ENCODE peak calls at places on chromosomes 13 and 19, in nine cellular contexts. S is PC-3, L is Peyer's patch, G is tibial artery, K is fibroblast of lung, M is testis, W is ovary, T is suprapubic skin, F is left lung. Q is an unnamed sample. For H3K4me1, the result is how much of the 10 kb centered on the place peaks cover.

GRCh38 chr13:73934215-73934623 is 200.0 kb downstream of the KLF12 start:
- DNase-seq in S (peak), L (no peak), G (no peak), K (no peak), M (no peak), W (no peak), T (no peak), F (no peak), Q (no peak)

GRCh38 chr13:26021516-26021915 is 30.3 kb downstream of the SHISA2 start:
- DNase-seq in S (peak), L (no peak), G (no peak), K (no peak), M (no peak), W (no peak), T (no peak), F (no peak), Q (no peak)

GRCh38 chr13:83796364-83796763 is 85.9 kb downstream of the SLITRK1 start:
- DNase-seq in S (no peak), L (no peak), G (no peak), K (no peak), M (no peak), W (peak), T (no peak), F (no peak), Q (no peak)

GRCh38 chr13:41588899-41589298 is 131.5 kb downstream of the RGCC start:
- DNase-seq in S (peak), L (no peak), G (no peak), K (peak), M (no peak), W (no peak), T (no peak), F (no peak), Q (no peak)

GRCh38 chr13:27665761-27666160 is 44.1 kb downstream of the POLR1D start:
- DNase-seq in S (no peak), L (no peak), G (no peak), K (no peak), M (peak), W (no peak), T (peak), F (no peak), Q (no peak)

GRCh38 chr13:97873398-97873797 is 80.1 kb upstream of the IPO5 start:
- DNase-seq in S (no peak), L (no peak), G (no peak), K (no peak), M (no peak), W (no peak), T (no peak), F (no peak), Q (no peak)

GRCh38 chr13:46667687-46668281 is 114.8 kb downstream of the LRCH1 start:
- DNase-seq in S (no peak), L (no peak), G (no peak), K (peak), M (no peak), W (no peak), T (no peak), F (no peak), Q (peak)

GRCh38 chr19:37227996-37228395 is 10.0 kb downstream of the ZNF383 start:
- DNase-seq in S (peak), L (no peak), G (no peak), K (no peak), M (peak), W (no peak), T (no peak), F (no peak), Q (no peak)

GRCh38 chr13:45511310-45512147 is 46.8 kb downstream of the COG3 start:
- DNase-seq in S (peak), L (no peak), G (no peak), K (peak), M (peak), W (no peak), T (no peak), F (no peak), Q (no peak)

GRCh38 chr19:36221474-36221873 is 6.6 kb downstream of the ZNF146 start:
- DNase-seq in S (no peak), L (no peak), G (no peak), K (no peak), M (no peak), W (no peak), T (no peak), F (no peak), Q (no peak)

GRCh38 chr13:75222031-75222430 is 259.9 kb downstream of the TBC1D4 start:
- DNase-seq in S (no peak), L (no peak), G (no peak), K (peak), M (no peak), W (no peak), T (no peak), F (no peak), Q (no peak)

GRCh38 chr13:43835701-43836100 is 43.8 kb downstream of the CCDC122 start:
- DNase-seq in S (no peak), L (no peak), G (no peak), K (peak), M (no peak), W (no peak), T (no peak), F (no peak), Q (no peak)

DNA sequence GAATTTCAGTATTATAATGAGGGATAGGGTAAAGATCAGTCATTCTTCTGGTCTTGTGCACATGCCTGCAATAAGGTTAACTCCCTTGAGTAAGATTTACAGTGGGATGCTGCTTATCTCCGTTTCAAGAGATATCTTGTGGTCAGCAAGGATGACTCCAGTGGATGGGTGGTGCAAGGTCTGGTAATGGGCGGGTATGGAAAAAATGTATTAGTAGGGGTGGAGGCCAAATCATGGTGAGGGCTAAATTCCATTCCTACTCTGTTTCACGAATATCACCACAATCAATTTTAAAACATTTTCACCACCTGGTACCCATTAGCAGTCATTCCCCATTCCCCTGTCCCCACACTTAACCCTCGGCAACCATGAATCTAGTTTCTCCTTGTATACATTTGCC is 40.6 kb downstream of the CCDC122 start:
- DNase-seq in S (no peak), L (no peak), G (no peak), K (peak), M (no peak), W (no peak), T (no peak), F (no peak), Q (no peak)
- H3K4me3 ChIP-seq in S (no peak), L (no peak), G (no peak), K (no peak), M (no peak), W (no peak), T (no peak), F (no peak), Q (no peak)

GRCh38 chr19:44111910-44112463 is 1.2 kb upstream of the ZNF225 start:
- DNase-seq in S (no peak), L (no peak), G (no peak), K (peak), M (peak), W (no peak), T (no peak), F (peak), Q (no peak)

GRCh38 chr19:44113138-44113783 is at the start of gene ZNF225:
- DNase-seq in S (peak), L (peak), G (peak), K (peak), M (peak), W (peak), T (peak), F (peak), Q (peak)

GRCh38 chr19:44109458-44109857 is 3.7 kb upstream of the ZNF225 start:
- DNase-seq in S (no peak), L (no peak), G (no peak), K (no peak), M (no peak), W (no peak), T (no peak), F (no peak), Q (no peak)

GRCh38 chr19:44113784-44114390 is 688 bp downstream of the ZNF225 start:
- DNase-seq in S (no peak), L (no peak), G (no peak), K (no peak), M (peak), W (no peak), T (peak), F (no peak), Q (no peak)

DNA sequence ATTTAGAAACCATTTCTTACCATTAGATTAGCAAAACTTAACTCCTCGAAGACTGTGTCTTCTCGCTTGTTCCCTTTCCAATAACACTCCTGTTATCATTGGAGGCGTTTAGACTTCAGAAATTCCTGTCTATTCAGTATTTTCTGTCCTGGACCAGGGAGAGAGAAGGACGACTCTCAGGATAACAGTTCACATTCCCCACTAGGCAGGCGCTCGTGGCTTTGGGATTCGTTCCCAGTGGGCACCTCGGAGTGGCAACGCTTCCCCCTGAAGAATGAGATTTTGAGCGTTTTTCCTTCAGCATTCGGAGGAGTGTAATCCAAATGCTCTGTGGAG is 429 bp upstream of the ZNF225 start:
- DNase-seq in S (no peak), L (no peak), G (no peak), K (no peak), M (no peak), W (no peak), T (no peak), F (no peak), Q (no peak)
- H3K27ac ChIP-seq in S (no peak), L (no peak), G (peak), K (peak), M (peak), W (no peak), T (no peak), F (peak), Q (peak)

DNA sequence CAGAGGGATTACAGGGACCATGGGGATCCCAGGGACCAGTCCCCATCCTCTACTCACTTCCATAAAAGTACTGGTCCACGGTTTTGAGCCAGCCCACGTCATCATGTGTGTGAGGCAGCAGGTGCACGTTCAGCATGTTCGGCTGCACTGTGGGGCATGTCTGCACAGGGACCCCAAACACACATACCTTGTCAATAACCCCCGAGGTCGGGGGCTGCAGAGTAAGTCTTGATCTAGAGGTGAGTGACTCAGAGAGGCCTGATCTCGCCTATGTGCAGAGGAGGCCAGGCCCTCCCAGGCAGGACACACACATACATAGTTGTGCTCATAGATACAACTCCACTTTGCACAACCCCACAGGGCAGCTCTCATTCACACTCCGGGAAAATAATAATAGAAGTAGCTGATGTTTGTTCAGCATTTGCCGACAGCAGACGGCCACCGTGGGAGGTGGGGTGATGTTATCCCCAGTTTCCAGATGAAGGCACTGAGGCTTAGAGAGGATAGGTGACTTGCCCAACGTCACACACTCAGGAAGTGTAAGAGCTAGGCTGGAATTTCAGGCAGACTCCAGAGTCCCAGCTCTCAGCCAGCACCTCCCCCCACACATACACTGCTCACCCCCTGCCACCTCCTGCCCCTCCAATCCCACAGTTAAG is 767 bp downstream of the MAN2B1 start:
- DNase-seq in S (no peak), L (peak), G (no peak), K (no peak), M (no peak), W (no peak), T (peak), F (no peak), Q (no peak)
- H3K4me1 ChIP-seq in S (under half), L (under half), G (under half), K (under half), M (under half), W (under half), T (under half), F (under half), Q (under half)

GRCh38 chr19:13101590-13102415 is 855 bp downstream of the LYL1 start:
- DNase-seq in S (no peak), L (no peak), G (no peak), K (no peak), M (no peak), W (no peak), T (no peak), F (no peak), Q (no peak)

GRCh38 chr19:13103585-13103923 is 896 bp upstream of the LYL1 start:
- DNase-seq in S (no peak), L (no peak), G (no peak), K (no peak), M (no peak), W (no peak), T (no peak), F (no peak), Q (no peak)

GRCh38 chr19:13102416-13102665 is 317 bp downstream of the LYL1 start:
- DNase-seq in S (no peak), L (no peak), G (no peak), K (no peak), M (no peak), W (no peak), T (no peak), F (no peak), Q (no peak)

GRCh38 chr19:13103961-13104847 is 1.5 kb upstream of the LYL1 start:
- DNase-seq in S (peak), L (peak), G (peak), K (no peak), M (peak), W (peak), T (no peak), F (no peak), Q (peak)

DNA sequence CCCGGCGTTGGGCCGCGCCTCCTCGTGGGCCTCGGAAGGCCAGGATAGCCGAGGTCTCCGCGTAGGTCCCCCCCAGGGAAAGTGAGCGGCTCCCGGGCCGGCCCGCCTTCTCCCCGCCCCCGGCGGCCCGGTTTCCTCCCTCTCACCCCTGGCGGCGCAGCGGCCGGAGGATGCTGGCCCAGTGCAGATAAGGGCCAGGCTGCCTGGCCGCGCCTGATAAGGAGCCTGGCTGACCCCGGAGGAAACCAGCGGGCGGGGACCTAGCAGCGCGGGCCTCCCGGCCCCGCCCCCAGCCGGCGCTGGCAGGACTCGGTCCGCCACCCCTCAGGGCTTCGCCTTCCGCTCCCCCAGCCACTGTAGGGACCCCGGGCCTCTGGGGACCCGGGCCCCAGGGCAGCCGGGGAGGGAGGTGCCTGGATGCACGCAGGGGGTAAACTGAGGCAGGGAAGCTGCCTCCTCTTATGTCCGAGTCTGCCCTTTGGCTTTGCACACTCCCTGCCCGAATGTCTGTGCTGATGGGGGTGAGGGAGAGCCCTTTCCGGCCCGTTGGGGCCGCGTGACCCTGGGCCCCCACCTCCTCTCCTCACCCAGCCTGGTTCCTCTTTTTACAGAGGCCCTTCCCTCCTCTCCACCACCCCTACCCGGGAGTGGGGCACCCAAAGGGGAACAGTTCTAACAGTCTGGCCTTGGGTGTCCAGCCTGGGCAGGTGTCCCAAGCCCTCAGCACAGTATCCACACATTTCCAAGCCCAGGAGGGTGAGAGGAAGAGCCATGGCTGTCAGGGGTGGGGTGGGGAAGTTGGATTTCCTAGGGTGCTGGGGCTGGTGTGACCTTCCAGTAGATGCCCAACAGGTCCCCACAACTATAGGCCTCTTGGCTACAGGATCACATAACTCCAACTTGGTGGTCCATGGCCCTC is at the start of gene LYL1:
- DNase-seq in S (no peak), L (peak), G (peak), K (no peak), M (peak), W (peak), T (no peak), F (peak), Q (no peak)
- H3K4me3 ChIP-seq in S (peak), L (peak), G (peak), K (no peak), M (peak), W (peak), T (peak), F (peak), Q (peak)

GRCh38 chr13:21013682-21014038 is 47.7 kb downstream of the LATS2 start:
- DNase-seq in S (no peak), L (no peak), G (no peak), K (no peak), M (no peak), W (no peak), T (no peak), F (no peak), Q (no peak)

GRCh38 chr13:21014666-21015170 is 46.7 kb downstream of the LATS2 start:
- DNase-seq in S (peak), L (no peak), G (peak), K (peak), M (no peak), W (peak), T (no peak), F (no peak), Q (no peak)

GRCh38 chr13:21016487-21016886 is 44.9 kb downstream of the LATS2 start:
- DNase-seq in S (no peak), L (no peak), G (no peak), K (no peak), M (no peak), W (no peak), T (no peak), F (no peak), Q (no peak)

GRCh38 chr13:21014139-21014665 is 47.2 kb downstream of the LATS2 start:
- DNase-seq in S (no peak), L (no peak), G (peak), K (no peak), M (no peak), W (no peak), T (no peak), F (no peak), Q (no peak)

DNA sequence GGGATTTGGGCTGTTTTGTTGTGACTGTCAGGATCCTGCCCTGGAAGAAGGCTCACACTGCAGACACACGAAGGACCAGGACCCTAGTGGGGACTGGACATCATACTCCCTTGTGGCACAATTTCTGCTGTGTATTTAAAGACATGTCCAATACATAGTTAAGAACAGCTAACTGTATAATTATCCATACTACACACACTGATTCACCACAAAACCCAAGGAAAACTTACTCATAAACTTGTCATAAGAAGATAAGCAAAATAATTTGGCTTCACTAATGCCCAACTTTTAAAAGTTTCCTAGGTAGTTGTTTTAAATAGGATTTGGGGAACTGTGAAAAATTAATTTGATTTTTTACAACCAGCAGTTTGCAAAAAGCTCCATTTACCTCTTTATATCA is 46.1 kb downstream of the LATS2 start:
- DNase-seq in S (peak), L (no peak), G (peak), K (no peak), M (no peak), W (no peak), T (no peak), F (no peak), Q (no peak)
- H3K27ac ChIP-seq in S (peak), L (no peak), G (peak), K (peak), M (peak), W (peak), T (no peak), F (no peak), Q (no peak)

GRCh38 chr19:33398361-33399060 is 25.0 kb downstream of the CEBPG start:
- DNase-seq in S (no peak), L (no peak), G (peak), K (no peak), M (no peak), W (no peak), T (peak), F (peak), Q (no peak)
- H3K4me1 ChIP-seq in S (under half), L (half or more), G (under half), K (under half), M (under half), W (under half), T (under half), F (under half), Q (under half)

GRCh38 chr19:751501-752341 is 809 bp downstream of the MISP start:
- DNase-seq in S (peak), L (no peak), G (no peak), K (peak), M (no peak), W (no peak), T (peak), F (peak), Q (no peak)
- H3K4me3 ChIP-seq in S (peak), L (peak), G (no peak), K (no peak), M (no peak), W (no peak), T (no peak), F (peak), Q (no peak)

GRCh38 chr19:33719366-33720154 is 77.1 kb upstream of the KCTD15 start:
- DNase-seq in S (no peak), L (no peak), G (no peak), K (no peak), M (peak), W (no peak), T (no peak), F (no peak), Q (no peak)

GRCh38 chr19:33720691-33721682 is 75.7 kb upstream of the KCTD15 start:
- DNase-seq in S (no peak), L (no peak), G (no peak), K (no peak), M (no peak), W (no peak), T (no peak), F (no peak), Q (no peak)

GRCh38 chr19:33721735-33722297 is 74.9 kb upstream of the KCTD15 start:
- DNase-seq in S (no peak), L (no peak), G (no peak), K (no peak), M (no peak), W (no peak), T (no peak), F (no peak), Q (no peak)

GRCh38 chr19:33718668-33719259 is 77.9 kb upstream of the KCTD15 start:
- DNase-seq in S (no peak), L (no peak), G (no peak), K (no peak), M (no peak), W (peak), T (no peak), F (no peak), Q (no peak)

GRCh38 chr19:33720155-33720493 is 76.5 kb upstream of the KCTD15 start:
- DNase-seq in S (no peak), L (no peak), G (no peak), K (no peak), M (no peak), W (no peak), T (no peak), F (no peak), Q (no peak)
- H3K27ac ChIP-seq in S (no peak), L (no peak), G (no peak), K (no peak), M (no peak), W (no peak), T (no peak), F (no peak), Q (no peak)